ENCODE peak calls at places on chromosomes 1 and 21, in seven cellular contexts. K, O, C, D, U, Y and B are unnamed samples.

GRCh38 chr1:174158767-174159252 is 510 bp upstream of the RABGAP1L start:
- DNase-seq in K (no peak), O (no peak), C (no peak), D (no peak), U (no peak), Y (no peak), B (no peak)

GRCh38 chr1:107171378-107171777 is 30.5 kb downstream of the NTNG1 start:
- DNase-seq in K (peak), O (no peak), C (no peak), D (no peak), U (no peak), Y (no peak), B (no peak)

GRCh38 chr1:167957710-167958109 is 20.8 kb upstream of the MPC2 start:
- DNase-seq in K (no peak), O (no peak), C (no peak), D (no peak), U (no peak), Y (no peak), B (no peak)

GRCh38 chr1:75937034-75937433 is 4.8 kb upstream of the ASB17 start:
- DNase-seq in K (no peak), O (no peak), C (no peak), D (no peak), U (no peak), Y (no peak), B (no peak)

GRCh38 chr1:76115186-76115585 is 40.6 kb downstream of the ST6GALNAC3 start:
- DNase-seq in K (no peak), O (no peak), C (no peak), D (no peak), U (no peak), Y (no peak), B (no peak)

GRCh38 chr1:40976952-40977690 is 2.4 kb upstream of the CTPS1 start:
- DNase-seq in K (no peak), O (no peak), C (no peak), D (no peak), U (no peak), Y (no peak), B (no peak)

GRCh38 chr1:229305402-229305801 is 34.5 kb downstream of the RAB4A start:
- DNase-seq in K (no peak), O (no peak), C (no peak), D (no peak), U (no peak), Y (no peak), B (no peak)

GRCh38 chr1:101216623-101217022 is 20.2 kb upstream of the S1PR1 start:
- DNase-seq in K (no peak), O (no peak), C (no peak), D (no peak), U (no peak), Y (no peak), B (no peak)

GRCh38 chr1:186220101-186220500 is 155.0 kb downstream of the TPR start:
- DNase-seq in K (no peak), O (no peak), C (no peak), D (no peak), U (no peak), Y (no peak), B (no peak)

GRCh38 chr1:21667348-21668231 is 1.6 kb downstream of the RAP1GAP start:
- DNase-seq in K (no peak), O (no peak), C (no peak), D (no peak), U (no peak), Y (no peak), B (no peak)

GRCh38 chr1:52002038-52002917 is 11.8 kb upstream of the RAB3B start:
- DNase-seq in K (peak), O (peak), C (peak), D (peak), U (peak), Y (peak), B (peak)

GRCh38 chr1:207286747-207287528 is 34.5 kb upstream of the CD55 start:
- DNase-seq in K (no peak), O (no peak), C (no peak), D (no peak), U (no peak), Y (no peak), B (no peak)

GRCh38 chr1:3942416-3943122 is 42.5 kb upstream of the C1orf174 start:
- DNase-seq in K (no peak), O (no peak), C (no peak), D (no peak), U (no peak), Y (no peak), B (no peak)

GRCh38 chr1:225631041-225631663 is 21.8 kb downstream of the ENAH start:
- DNase-seq in K (no peak), O (no peak), C (no peak), D (no peak), U (no peak), Y (no peak), B (no peak)

GRCh38 chr1:222995620-222996306 is 147.3 kb downstream of the TLR5 start:
- DNase-seq in K (no peak), O (no peak), C (no peak), D (no peak), U (no peak), Y (no peak), B (no peak)

GRCh38 chr1:182476625-182477024 is 26.7 kb downstream of the RGSL1 start:
- DNase-seq in K (no peak), O (no peak), C (no peak), D (no peak), U (no peak), Y (no peak), B (no peak)

GRCh38 chr1:42228938-42229337 is 64.4 kb upstream of the GUCA2A start:
- DNase-seq in K (no peak), O (no peak), C (no peak), D (no peak), U (no peak), Y (no peak), B (no peak)

GRCh38 chr1:202376247-202376646 is 27.7 kb downstream of the PPP1R12B start:
- DNase-seq in K (no peak), O (no peak), C (no peak), D (no peak), U (no peak), Y (no peak), B (no peak)

GRCh38 chr1:18299441-18300338 is 181.0 kb upstream of the KLHDC7A start:
- DNase-seq in K (no peak), O (peak), C (no peak), D (peak), U (no peak), Y (no peak), B (peak)

GRCh38 chr1:70754711-70755110 is 292.9 kb downstream of the PTGER3 start:
- DNase-seq in K (no peak), O (no peak), C (no peak), D (no peak), U (no peak), Y (no peak), B (no peak)

GRCh38 chr1:247295274-247295684 is 36.4 kb downstream of the ZNF496 start:
- DNase-seq in K (no peak), O (no peak), C (no peak), D (no peak), U (no peak), Y (no peak), B (peak)

GRCh38 chr1:65459397-65459768 is 38.9 kb downstream of the LEPR start:
- DNase-seq in K (peak), O (no peak), C (no peak), D (peak), U (no peak), Y (no peak), B (no peak)

GRCh38 chr1:9891207-9891606 is 18.9 kb downstream of the CTNNBIP1 start:
- DNase-seq in K (no peak), O (no peak), C (no peak), D (no peak), U (no peak), Y (no peak), B (no peak)

GRCh38 chr21:33984021-33984481 is 68.4 kb upstream of the ATP5PO start:
- DNase-seq in K (no peak), O (peak), C (no peak), D (no peak), U (no peak), Y (no peak), B (no peak)

GRCh38 chr1:243264718-243265117 is 8.9 kb downstream of the SDCCAG8 start:
- DNase-seq in K (peak), O (no peak), C (no peak), D (no peak), U (no peak), Y (no peak), B (no peak)

GRCh38 chr1:29736582-29737188 is 500.4 kb downstream of the PTPRU start:
- DNase-seq in K (peak), O (peak), C (peak), D (no peak), U (peak), Y (no peak), B (peak)

GRCh38 chr21:26050857-26051256 is 119.7 kb downstream of the APP start:
- DNase-seq in K (no peak), O (no peak), C (no peak), D (no peak), U (no peak), Y (no peak), B (peak)

GRCh38 chr1:224691106-224691505 is 75.0 kb downstream of the CNIH3 start:
- DNase-seq in K (no peak), O (no peak), C (no peak), D (no peak), U (no peak), Y (no peak), B (no peak)

GRCh38 chr1:35931424-35932157 is 686 bp downstream of the AGO3 start:
- DNase-seq in K (no peak), O (no peak), C (peak), D (no peak), U (no peak), Y (no peak), B (no peak)

GRCh38 chr1:199954701-199955100 is 72.8 kb upstream of the NR5A2 start:
- DNase-seq in K (no peak), O (no peak), C (no peak), D (no peak), U (no peak), Y (no peak), B (peak)